ENCODE peak calls at places on chromosomes 12 and 14, in six cellular contexts. One of them, this sample, is unnamed.

GRCh38 chr12:89636776-89637160 is 71.9 kb downstream of the ATP2B1 start:
- DNase-seq in right atrium auricular region: no peak
- DNase-seq in Caco-2: no peak
- DNase-seq in cardiac muscle cell: no peak
- DNase-seq in bronchial epithelial cell: no peak
- DNase-seq in left lung: no peak
- DNase-seq in this sample: no peak

GRCh38 chr12:105425263-105426174 is 95.0 kb downstream of the C12orf75 start:
- DNase-seq in cardiac muscle cell: no peak
- DNase-seq in left lung: no peak
- DNase-seq in Caco-2: no peak
- DNase-seq in bronchial epithelial cell: peak; percentile 60
- DNase-seq in right atrium auricular region: no peak
- DNase-seq in this sample: no peak

GRCh38 chr12:91819132-91819447 is 326.6 kb downstream of the BTG1 start:
- DNase-seq in Caco-2: no peak
- DNase-seq in left lung: no peak
- DNase-seq in right atrium auricular region: no peak
- DNase-seq in cardiac muscle cell: no peak
- DNase-seq in bronchial epithelial cell: no peak
- DNase-seq in this sample: no peak

GRCh38 chr14:21023174-21023573 is 1.7 kb downstream of the NDRG2 start:
- DNase-seq in left lung: no peak
- DNase-seq in bronchial epithelial cell: no peak
- DNase-seq in Caco-2: no peak
- DNase-seq in right atrium auricular region: no peak
- DNase-seq in cardiac muscle cell: no peak
- DNase-seq in this sample: no peak

GRCh38 chr14:51453869-51454268 is 197.8 kb upstream of the FRMD6 start:
- DNase-seq in right atrium auricular region: no peak
- DNase-seq in cardiac muscle cell: no peak
- DNase-seq in bronchial epithelial cell: peak; percentile 73
- DNase-seq in Caco-2: no peak
- DNase-seq in left lung: no peak
- DNase-seq in this sample: no peak

GRCh38 chr12:105348561-105348960 is 18.1 kb downstream of the C12orf75 start:
- DNase-seq in Caco-2: no peak
- DNase-seq in left lung: no peak
- DNase-seq in right atrium auricular region: no peak
- DNase-seq in bronchial epithelial cell: no peak
- DNase-seq in cardiac muscle cell: no peak
- DNase-seq in this sample: no peak

GRCh38 chr12:3168775-3169221 is 91.6 kb downstream of the TSPAN9 start:
- DNase-seq in bronchial epithelial cell: peak; percentile 98
- DNase-seq in right atrium auricular region: no peak
- DNase-seq in cardiac muscle cell: no peak
- DNase-seq in left lung: no peak
- DNase-seq in Caco-2: peak; percentile 36
- DNase-seq in this sample: peak; percentile 98

GRCh38 chr12:57523706-57524614 is 1.3 kb downstream of the MBD6 start:
- DNase-seq in bronchial epithelial cell: no peak
- DNase-seq in Caco-2: no peak
- DNase-seq in left lung: no peak
- DNase-seq in cardiac muscle cell: no peak
- DNase-seq in right atrium auricular region: no peak
- DNase-seq in this sample: no peak

GRCh38 chr12:22788913-22789312 is 163.9 kb downstream of the ETNK1 start:
- DNase-seq in left lung: no peak
- DNase-seq in right atrium auricular region: no peak
- DNase-seq in bronchial epithelial cell: no peak
- DNase-seq in Caco-2: no peak
- DNase-seq in cardiac muscle cell: no peak
- DNase-seq in this sample: no peak

GRCh38 chr12:129298921-129299320 is 445.6 kb downstream of the GLT1D1 start:
- DNase-seq in left lung: no peak
- DNase-seq in right atrium auricular region: no peak
- DNase-seq in cardiac muscle cell: no peak
- DNase-seq in Caco-2: no peak
- DNase-seq in bronchial epithelial cell: no peak
- DNase-seq in this sample: peak; percentile 9

GRCh38 chr12:68824131-68824530 is 16.2 kb downstream of the MDM2 start:
- DNase-seq in right atrium auricular region: no peak
- DNase-seq in left lung: no peak
- DNase-seq in cardiac muscle cell: no peak
- DNase-seq in Caco-2: no peak
- DNase-seq in bronchial epithelial cell: no peak
- DNase-seq in this sample: no peak
- H3K36me3 ChIP-seq in right atrium auricular region: peaks cover 81% of the 10 kb centered on the region
- H3K36me3 ChIP-seq in left lung: peaks cover 98% of the 10 kb centered on the region
- H3K36me3 ChIP-seq in cardiac muscle cell: peaks cover 81% of the 10 kb centered on the region
- H3K36me3 ChIP-seq in Caco-2: peaks cover 3% of the 10 kb centered on the region
- H3K36me3 ChIP-seq in bronchial epithelial cell: peaks cover 23% of the 10 kb centered on the region
- H3K36me3 ChIP-seq in this sample: peaks cover 73% of the 10 kb centered on the region

GRCh38 chr14:93126124-93126523 is 10.4 kb upstream of the ITPK1 start:
- DNase-seq in bronchial epithelial cell: no peak
- DNase-seq in right atrium auricular region: no peak
- DNase-seq in Caco-2: no peak
- DNase-seq in cardiac muscle cell: no peak
- DNase-seq in left lung: no peak
- DNase-seq in this sample: no peak

GRCh38 chr14:93120522-93120921 is 4.8 kb upstream of the ITPK1 start:
- DNase-seq in left lung: no peak
- DNase-seq in cardiac muscle cell: no peak
- DNase-seq in Caco-2: no peak
- DNase-seq in right atrium auricular region: no peak
- DNase-seq in bronchial epithelial cell: peak; percentile 12
- DNase-seq in this sample: no peak

GRCh38 chr14:93120952-93121834 is 5.5 kb upstream of the ITPK1 start:
- DNase-seq in right atrium auricular region: no peak
- DNase-seq in left lung: no peak
- DNase-seq in Caco-2: no peak
- DNase-seq in cardiac muscle cell: no peak
- DNase-seq in bronchial epithelial cell: no peak
- DNase-seq in this sample: no peak

GRCh38 chr14:93122820-93123219 is 7.1 kb upstream of the ITPK1 start:
- DNase-seq in right atrium auricular region: no peak
- DNase-seq in cardiac muscle cell: no peak
- DNase-seq in bronchial epithelial cell: no peak
- DNase-seq in Caco-2: no peak
- DNase-seq in left lung: no peak
- DNase-seq in this sample: no peak
- H3K4me3 ChIP-seq in right atrium auricular region: no peak overlapping the region
- H3K4me3 ChIP-seq in cardiac muscle cell: no peak overlapping the region
- H3K4me3 ChIP-seq in bronchial epithelial cell: no peak overlapping the region
- H3K4me3 ChIP-seq in Caco-2: no peak overlapping the region
- H3K4me3 ChIP-seq in left lung: no peak overlapping the region
- H3K4me3 ChIP-seq in this sample: no peak overlapping the region

GRCh38 chr12:101298426-101298825 is 18.5 kb downstream of the UTP20 start:
- DNase-seq in left lung: no peak
- DNase-seq in bronchial epithelial cell: peak; percentile 50
- DNase-seq in Caco-2: no peak
- DNase-seq in cardiac muscle cell: no peak
- DNase-seq in right atrium auricular region: no peak
- DNase-seq in this sample: peak; percentile 84

GRCh38 chr12:101299931-101300330 is 20.0 kb downstream of the UTP20 start:
- DNase-seq in left lung: no peak
- DNase-seq in Caco-2: no peak
- DNase-seq in cardiac muscle cell: no peak
- DNase-seq in right atrium auricular region: no peak
- DNase-seq in bronchial epithelial cell: no peak
- DNase-seq in this sample: no peak

GRCh38 chr12:101299346-101299745 is 19.4 kb downstream of the UTP20 start:
- DNase-seq in right atrium auricular region: no peak
- DNase-seq in cardiac muscle cell: no peak
- DNase-seq in bronchial epithelial cell: no peak
- DNase-seq in left lung: no peak
- DNase-seq in Caco-2: no peak
- DNase-seq in this sample: no peak

GRCh38 chr12:101297661-101298060 is 17.8 kb downstream of the UTP20 start:
- DNase-seq in Caco-2: no peak
- DNase-seq in right atrium auricular region: no peak
- DNase-seq in bronchial epithelial cell: no peak
- DNase-seq in cardiac muscle cell: no peak
- DNase-seq in left lung: no peak
- DNase-seq in this sample: peak; percentile 68
- H3K36me3 ChIP-seq in Caco-2: no peaks in the 10 kb centered on the region
- H3K36me3 ChIP-seq in right atrium auricular region: peaks cover 38% of the 10 kb centered on the region
- H3K36me3 ChIP-seq in bronchial epithelial cell: peaks cover 6% of the 10 kb centered on the region
- H3K36me3 ChIP-seq in cardiac muscle cell: peaks cover 12% of the 10 kb centered on the region
- H3K36me3 ChIP-seq in left lung: peaks cover 99% of the 10 kb centered on the region
- H3K36me3 ChIP-seq in this sample: peaks cover 13% of the 10 kb centered on the region

GRCh38 chr14:68469208-68469713 is 323.6 kb downstream of the ZFP36L1 start:
- DNase-seq in cardiac muscle cell: no peak
- DNase-seq in left lung: no peak
- DNase-seq in bronchial epithelial cell: no peak
- DNase-seq in Caco-2: peak; percentile 64
- DNase-seq in right atrium auricular region: no peak
- DNase-seq in this sample: no peak

GRCh38 chr14:68467425-68467824 is 325.4 kb downstream of the ZFP36L1 start:
- DNase-seq in Caco-2: no peak
- DNase-seq in left lung: no peak
- DNase-seq in right atrium auricular region: no peak
- DNase-seq in cardiac muscle cell: no peak
- DNase-seq in bronchial epithelial cell: no peak
- DNase-seq in this sample: no peak

GRCh38 chr14:68468437-68469207 is 324.2 kb downstream of the ZFP36L1 start:
- DNase-seq in bronchial epithelial cell: peak; percentile 95
- DNase-seq in Caco-2: no peak
- DNase-seq in right atrium auricular region: no peak
- DNase-seq in cardiac muscle cell: no peak
- DNase-seq in left lung: no peak
- DNase-seq in this sample: peak; percentile 59

GRCh38 chr14:68464716-68465115 is 328.2 kb downstream of the ZFP36L1 start:
- DNase-seq in right atrium auricular region: no peak
- DNase-seq in cardiac muscle cell: no peak
- DNase-seq in bronchial epithelial cell: peak; percentile 93
- DNase-seq in left lung: no peak
- DNase-seq in Caco-2: no peak
- DNase-seq in this sample: peak; percentile 65

GRCh38 chr14:68466491-68466977 is 326.3 kb downstream of the ZFP36L1 start:
- DNase-seq in bronchial epithelial cell: peak; percentile 97
- DNase-seq in cardiac muscle cell: no peak
- DNase-seq in Caco-2: peak; percentile 56
- DNase-seq in left lung: no peak
- DNase-seq in right atrium auricular region: no peak
- DNase-seq in this sample: peak; percentile 79
- H3K4me3 ChIP-seq in bronchial epithelial cell: no peak overlapping the region
- H3K4me3 ChIP-seq in cardiac muscle cell: no peak overlapping the region
- H3K4me3 ChIP-seq in Caco-2: no peak overlapping the region
- H3K4me3 ChIP-seq in left lung: no peak overlapping the region
- H3K4me3 ChIP-seq in right atrium auricular region: no peak overlapping the region
- H3K4me3 ChIP-seq in this sample: no peak overlapping the region

GRCh38 chr12:109967383-109968031 is 28.7 kb downstream of the GIT2 start:
- DNase-seq in left lung: no peak
- DNase-seq in cardiac muscle cell: no peak
- DNase-seq in Caco-2: no peak
- DNase-seq in bronchial epithelial cell: no peak
- DNase-seq in right atrium auricular region: no peak
- DNase-seq in this sample: no peak
- H3K36me3 ChIP-seq in left lung: peaks cover 92% of the 10 kb centered on the region
- H3K36me3 ChIP-seq in cardiac muscle cell: peaks cover 21% of the 10 kb centered on the region
- H3K36me3 ChIP-seq in Caco-2: peaks cover 2% of the 10 kb centered on the region
- H3K36me3 ChIP-seq in bronchial epithelial cell: peaks cover 13% of the 10 kb centered on the region
- H3K36me3 ChIP-seq in right atrium auricular region: peaks cover 42% of the 10 kb centered on the region
- H3K36me3 ChIP-seq in this sample: peaks cover 34% of the 10 kb centered on the region

DNA sequence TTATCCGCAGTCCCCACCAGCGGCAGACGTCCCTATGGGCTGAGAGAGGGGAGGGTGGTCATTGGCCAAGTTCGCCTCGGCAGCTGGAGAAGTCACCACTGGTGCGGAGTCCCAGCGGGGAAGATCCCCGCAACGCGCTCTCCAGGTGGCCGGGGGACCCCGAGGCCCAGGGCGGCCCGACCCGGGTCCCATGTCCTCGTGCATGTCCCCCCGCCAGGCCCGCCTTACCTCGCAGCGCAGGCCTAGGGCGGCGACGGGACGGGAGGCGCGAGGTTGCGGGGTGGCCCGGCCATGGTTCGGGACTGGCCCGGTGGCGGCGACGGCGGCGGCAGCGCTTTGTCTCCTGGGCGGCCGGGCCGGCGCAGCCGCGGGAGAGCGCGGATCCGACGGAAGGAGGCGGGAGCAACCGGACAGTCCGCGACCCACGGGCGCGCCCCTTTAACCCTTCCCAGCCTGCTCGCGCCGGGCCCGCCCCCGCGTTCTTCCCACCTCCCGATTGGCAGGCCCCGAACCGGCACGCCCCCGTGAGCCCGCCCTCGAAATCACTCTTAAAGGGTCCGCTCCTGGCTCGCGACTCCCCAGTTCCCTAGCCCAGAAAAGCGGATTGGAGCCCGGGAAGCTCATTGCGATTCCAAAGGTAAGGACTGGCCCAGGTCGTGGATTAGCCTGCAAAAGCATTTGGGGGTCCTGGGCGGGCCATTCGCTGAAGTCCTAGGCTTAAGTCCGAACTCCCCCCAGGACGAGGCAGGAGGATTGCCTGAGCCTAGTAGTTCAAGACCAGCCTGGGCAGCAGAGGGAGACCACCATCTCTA is at the start of gene PHETA1:
- DNase-seq in bronchial epithelial cell: peak; percentile 68
- DNase-seq in left lung: peak; percentile 94
- DNase-seq in right atrium auricular region: peak; percentile 95
- DNase-seq in Caco-2: peak; percentile 94
- DNase-seq in cardiac muscle cell: peak; percentile 96
- DNase-seq in this sample: peak; percentile 83
- H3K4me3 ChIP-seq in bronchial epithelial cell: peak within 1 kb of the TSS; percentile 80
- H3K4me3 ChIP-seq in left lung: peak within 1 kb of the TSS; percentile 98
- H3K4me3 ChIP-seq in right atrium auricular region: peak within 1 kb of the TSS; percentile 84
- H3K4me3 ChIP-seq in Caco-2: peak within 1 kb of the TSS; percentile 50
- H3K4me3 ChIP-seq in cardiac muscle cell: peak within 1 kb of the TSS; percentile 93
- H3K4me3 ChIP-seq in this sample: peak within 1 kb of the TSS; percentile 82

GRCh38 chr14:39897657-39898056 is 465.4 kb upstream of the FBXO33 start:
- DNase-seq in right atrium auricular region: no peak
- DNase-seq in bronchial epithelial cell: no peak
- DNase-seq in Caco-2: no peak
- DNase-seq in cardiac muscle cell: no peak
- DNase-seq in left lung: no peak
- DNase-seq in this sample: no peak
- H3K36me3 ChIP-seq in right atrium auricular region: no peaks in the 10 kb centered on the region
- H3K36me3 ChIP-seq in bronchial epithelial cell: no peaks in the 10 kb centered on the region
- H3K36me3 ChIP-seq in Caco-2: no peaks in the 10 kb centered on the region
- H3K36me3 ChIP-seq in cardiac muscle cell: no peaks in the 10 kb centered on the region
- H3K36me3 ChIP-seq in left lung: no peaks in the 10 kb centered on the region
- H3K36me3 ChIP-seq in this sample: no peaks in the 10 kb centered on the region

GRCh38 chr12:121872546-121873223 is 14.0 kb upstream of the HPD start:
- DNase-seq in right atrium auricular region: peak; percentile 65
- DNase-seq in left lung: peak; percentile 55
- DNase-seq in cardiac muscle cell: peak; percentile 20
- DNase-seq in bronchial epithelial cell: peak; percentile 95
- DNase-seq in Caco-2: no peak
- DNase-seq in this sample: peak; percentile 84
- H3K4me3 ChIP-seq in right atrium auricular region: no peak overlapping the region
- H3K4me3 ChIP-seq in left lung: no peak overlapping the region
- H3K4me3 ChIP-seq in cardiac muscle cell: no peak overlapping the region
- H3K4me3 ChIP-seq in bronchial epithelial cell: no peak overlapping the region
- H3K4me3 ChIP-seq in Caco-2: no peak overlapping the region
- H3K4me3 ChIP-seq in this sample: no peak overlapping the region

GRCh38 chr14:66443785-66444184 is 42.4 kb upstream of the CCDC196 start:
- DNase-seq in bronchial epithelial cell: no peak
- DNase-seq in left lung: no peak
- DNase-seq in right atrium auricular region: no peak
- DNase-seq in cardiac muscle cell: no peak
- DNase-seq in Caco-2: no peak
- DNase-seq in this sample: no peak
- H3K36me3 ChIP-seq in bronchial epithelial cell: no peaks in the 10 kb centered on the region
- H3K36me3 ChIP-seq in left lung: no peaks in the 10 kb centered on the region
- H3K36me3 ChIP-seq in right atrium auricular region: no peaks in the 10 kb centered on the region
- H3K36me3 ChIP-seq in cardiac muscle cell: no peaks in the 10 kb centered on the region
- H3K36me3 ChIP-seq in Caco-2: no peaks in the 10 kb centered on the region
- H3K36me3 ChIP-seq in this sample: no peaks in the 10 kb centered on the region

This sample was measured in brain microvascular endothelial cell.